ENCODE peak calls at places on chromosomes 7 and 10, in eight cellular contexts. J is heart right ventricle, M is psoas muscle, W is neural progenitor cell, R is endodermal cell, H is body of pancreas, U is upper lobe of right lung, E is H9. G is an unnamed sample.

GRCh38 chr7:100208911-100209408 is 10.8 kb upstream of the PVRIG start:
- DNase-seq in J (no peak), M (no peak), W (no peak), R (no peak), H (no peak), U (no peak), E (no peak), G (no peak)

GRCh38 chr7:44313621-44314031 is 11.8 kb downstream of the CAMK2B start:
- DNase-seq in J (no peak), M (peak; percentile 60), W (no peak), R (no peak), H (no peak), U (no peak), E (no peak), G (no peak)

GRCh38 chr10:123019941-123020703 is 11.3 kb downstream of the ACADSB start:
- DNase-seq in J (no peak), M (no peak), W (no peak), R (no peak), H (no peak), U (no peak), E (no peak), G (no peak)

GRCh38 chr10:2392145-2392812 is 655.0 kb upstream of the ADARB2 start:
- DNase-seq in J (no peak), M (no peak), W (no peak), R (no peak), H (no peak), U (no peak), E (no peak), G (no peak)

GRCh38 chr10:111707066-111707465 is 476.5 kb downstream of the GPAM start:
- DNase-seq in J (no peak), M (no peak), W (no peak), R (no peak), H (no peak), U (no peak), E (no peak), G (no peak)

GRCh38 chr10:14254368-14254767 is 76.4 kb downstream of the FRMD4A start:
- DNase-seq in J (no peak), M (no peak), W (no peak), R (no peak), H (no peak), U (no peak), E (no peak), G (no peak)

GRCh38 chr10:59126992-59127391 is 49.5 kb upstream of the PHYHIPL start:
- DNase-seq in J (no peak), M (no peak), W (no peak), R (no peak), H (no peak), U (no peak), E (no peak), G (no peak)

GRCh38 chr7:87628780-87629569 is 777 bp downstream of the RUNDC3B start:
- DNase-seq in J (peak; percentile 13), M (peak; percentile 17), W (peak; percentile 62), R (peak; percentile 78), H (peak; percentile 39), U (peak; percentile 67), E (peak; percentile 53), G (no peak)

GRCh38 chr7:123643495-123644428 is 11.9 kb upstream of the LMOD2 start:
- DNase-seq in J (no peak), M (no peak), W (peak; percentile 83), R (peak; percentile 81), H (no peak), U (no peak), E (peak; percentile 74), G (no peak)

GRCh38 chr10:71255817-71256660 is 43.7 kb downstream of the UNC5B start:
- DNase-seq in J (peak; percentile 64), M (peak; percentile 63), W (peak; percentile 54), R (no peak), H (no peak), U (no peak), E (no peak), G (no peak)

GRCh38 chr7:130669051-130669700 is 628 bp upstream of the COPG2 start:
- DNase-seq in J (no peak), M (no peak), W (no peak), R (no peak), H (no peak), U (no peak), E (no peak), G (no peak)

GRCh38 chr7:91128574-91129348 is 135.5 kb upstream of the FZD1 start:
- DNase-seq in J (no peak), M (no peak), W (peak; percentile 35), R (peak; percentile 51), H (no peak), U (no peak), E (no peak), G (no peak)

GRCh38 chr10:17607603-17608332 is 9.4 kb downstream of the HACD1 start:
- DNase-seq in J (no peak), M (no peak), W (peak; percentile 78), R (peak; percentile 45), H (no peak), U (no peak), E (no peak), G (no peak)

GRCh38 chr10:13658864-13659685 is 72.3 kb downstream of the PRPF18 start:
- DNase-seq in J (peak; percentile 66), M (peak; percentile 51), W (no peak), R (peak; percentile 53), H (no peak), U (no peak), E (no peak), G (no peak)

GRCh38 chr10:67606572-67606971 is 89.4 kb downstream of the CTNNA3 start:
- DNase-seq in J (no peak), M (no peak), W (no peak), R (no peak), H (no peak), U (no peak), E (no peak), G (no peak)

GRCh38 chr10:22333667-22334282 is 11.5 kb upstream of the SPAG6 start:
- DNase-seq in J (no peak), M (no peak), W (peak; percentile 17), R (no peak), H (no peak), U (no peak), E (no peak), G (no peak)

GRCh38 chr10:80204193-80204714 is 1.1 kb downstream of the ANXA11 start:
- DNase-seq in J (no peak), M (peak; percentile 27), W (peak; percentile 79), R (peak; percentile 79), H (peak; percentile 55), U (peak; percentile 87), E (no peak), G (no peak)
- H3K4me1 ChIP-seq in J (peaks cover 67% of the 10 kb centered on the region), M (peaks cover 58% of the 10 kb centered on the region), W (peaks cover 14% of the 10 kb centered on the region), R (peaks cover 3% of the 10 kb centered on the region), H (peaks cover 76% of the 10 kb centered on the region), U (peaks cover 69% of the 10 kb centered on the region), E (peaks cover 10% of the 10 kb centered on the region), G (peaks cover 81% of the 10 kb centered on the region)

DNA sequence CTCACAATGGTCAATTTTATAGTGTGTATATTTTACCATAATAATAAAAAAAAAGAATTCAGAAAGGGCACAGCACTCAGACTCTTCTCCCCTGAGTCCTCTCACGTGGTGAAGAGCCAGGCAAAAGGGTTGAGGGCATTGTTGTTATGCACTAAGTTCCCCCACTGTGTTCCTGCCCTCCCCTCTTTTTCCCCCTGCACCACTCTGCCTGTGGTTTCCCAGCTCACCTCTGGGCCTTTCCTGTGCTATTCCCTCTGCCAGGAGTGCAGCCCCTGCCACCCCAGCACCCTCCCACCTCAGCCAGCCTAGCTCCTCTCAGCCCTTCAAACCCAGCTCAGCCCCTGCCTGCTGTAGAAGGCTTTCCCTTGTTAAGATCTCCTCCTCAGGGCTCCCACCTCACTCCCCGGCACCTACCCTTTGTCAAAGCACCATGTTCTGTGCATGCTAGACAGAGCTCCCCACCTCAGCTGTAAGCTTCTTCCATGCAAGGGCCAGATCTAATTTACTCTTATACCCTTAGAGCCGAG is 108.5 kb downstream of the KCNMA1 start:
- DNase-seq in J (no peak), M (no peak), W (no peak), R (no peak), H (no peak), U (no peak), E (no peak), G (no peak)
- H3K27ac ChIP-seq in J (no peak overlapping the region), M (no peak overlapping the region), W (no peak overlapping the region), R (no peak overlapping the region), H (no peak overlapping the region), U (no peak overlapping the region), E (no peak overlapping the region), G (no peak overlapping the region)

DNA sequence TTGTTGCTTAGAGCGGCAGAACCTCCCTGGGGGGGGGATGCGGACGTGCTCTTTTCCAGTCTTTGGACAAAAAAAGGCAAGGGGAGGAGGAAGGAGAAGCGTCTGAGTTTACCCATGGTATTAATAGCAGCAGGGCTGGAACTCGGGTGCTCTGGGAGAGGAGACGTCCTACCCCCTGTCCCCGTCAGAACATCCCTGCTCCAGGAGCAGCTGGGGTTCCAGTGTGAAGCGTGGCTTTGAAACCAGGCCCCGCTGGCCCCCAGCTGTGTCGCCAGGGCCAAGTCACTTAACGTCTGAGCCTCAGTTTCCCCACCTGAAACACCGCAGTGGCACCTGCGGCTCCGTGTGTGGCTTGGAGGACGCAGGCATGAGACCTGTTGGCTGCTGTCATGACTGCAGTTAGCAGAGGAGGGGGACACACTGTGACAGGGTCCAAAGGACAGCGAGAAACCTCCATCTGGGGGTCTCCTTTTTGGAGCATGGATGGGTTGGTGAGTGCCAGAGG is 1.4 kb downstream of the AMZ1 start:
- DNase-seq in J (no peak), M (no peak), W (no peak), R (no peak), H (no peak), U (no peak), E (no peak), G (no peak)
- TF ChIP-seq CTCF in J (no peak), M (no peak), W (no peak), R (no peak), H (no peak), U (no peak), E (no peak), G (no peak)

GRCh38 chr10:12541446-12542067 is 192.2 kb downstream of the CAMK1D start:
- DNase-seq in J (no peak), M (no peak), W (no peak), R (peak; percentile 20), H (no peak), U (no peak), E (no peak), G (no peak)
- H3K4me1 ChIP-seq in J (no peaks in the 10 kb centered on the region), M (no peaks in the 10 kb centered on the region), W (peaks cover 13% of the 10 kb centered on the region), R (no peaks in the 10 kb centered on the region), H (peaks cover 18% of the 10 kb centered on the region), U (no peaks in the 10 kb centered on the region), E (no peaks in the 10 kb centered on the region), G (no peaks in the 10 kb centered on the region)

DNA sequence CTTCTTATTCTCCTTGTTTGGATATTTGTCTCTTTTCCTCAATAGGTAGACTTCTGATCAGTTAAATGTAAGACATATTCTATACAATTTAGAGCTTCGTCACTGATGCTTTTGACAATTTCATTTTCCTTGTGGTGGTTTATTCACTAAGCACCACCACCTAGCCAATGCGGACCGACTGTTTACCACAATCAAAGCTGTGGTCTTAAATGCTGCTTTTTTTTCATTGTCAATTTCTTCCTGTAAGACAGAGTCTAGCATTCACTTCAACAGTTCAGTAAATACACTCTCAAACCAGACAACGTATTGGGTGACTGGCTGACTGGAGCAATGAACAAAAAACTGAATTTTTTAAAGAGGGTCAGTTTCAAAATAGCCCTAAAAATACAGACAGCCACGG is 239.0 kb downstream of the DNAJB6 start:
- DNase-seq in J (no peak), M (no peak), W (no peak), R (no peak), H (no peak), U (no peak), E (no peak), G (no peak)
- H3K27ac ChIP-seq in J (no peak overlapping the region), M (no peak overlapping the region), W (no peak overlapping the region), R (no peak overlapping the region), H (no peak overlapping the region), U (no peak overlapping the region), E (no peak overlapping the region), G (no peak overlapping the region)